ENCODE peak calls at places on chromosomes 13 and 19, in seven cellular contexts. U, A, E, M, T, Y and V are unnamed samples.

GRCh38 chr19:16678498-16678897 is 17.6 kb downstream of the TMEM38A start:
- DNase-seq in U (no peak), A (no peak), E (no peak), M (no peak), T (no peak), Y (no peak), V (no peak)

GRCh38 chr13:98450495-98451167 is 126.3 kb downstream of the STK24 start:
- DNase-seq in U (no peak), A (no peak), E (peak; percentile 90), M (no peak), T (peak; percentile 69), Y (no peak), V (no peak)

GRCh38 chr13:114167445-114167844 is 11.6 kb upstream of the CFAP97D2 start:
- DNase-seq in U (no peak), A (no peak), E (no peak), M (no peak), T (no peak), Y (no peak), V (no peak)

GRCh38 chr13:31385534-31385933 is 185.8 kb downstream of the B3GLCT start:
- DNase-seq in U (no peak), A (no peak), E (no peak), M (no peak), T (no peak), Y (no peak), V (no peak)

GRCh38 chr13:106882222-106882621 is 314.3 kb upstream of the ARGLU1 start:
- DNase-seq in U (no peak), A (no peak), E (no peak), M (no peak), T (no peak), Y (no peak), V (no peak)

GRCh38 chr19:11496391-11497163 is 9.1 kb downstream of the ZNF653 start:
- DNase-seq in U (peak; percentile 46), A (no peak), E (peak; percentile 85), M (peak; percentile 54), T (peak; percentile 71), Y (peak; percentile 81), V (peak; percentile 77)

GRCh38 chr13:71808708-71809107 is 58.3 kb downstream of the DACH1 start:
- DNase-seq in U (no peak), A (no peak), E (no peak), M (no peak), T (no peak), Y (no peak), V (peak; percentile 40)

GRCh38 chr13:46232281-46232680 is 20.6 kb downstream of the LRRC63 start:
- DNase-seq in U (no peak), A (no peak), E (no peak), M (no peak), T (no peak), Y (no peak), V (no peak)

GRCh38 chr13:31409678-31410356 is 210.0 kb downstream of the B3GLCT start:
- DNase-seq in U (no peak), A (no peak), E (no peak), M (no peak), T (no peak), Y (no peak), V (no peak)

GRCh38 chr13:112738606-112739005 is 48.8 kb downstream of the ATP11A start:
- DNase-seq in U (no peak), A (no peak), E (no peak), M (no peak), T (no peak), Y (no peak), V (no peak)

GRCh38 chr13:77833331-77833863 is 85.2 kb downstream of the EDNRB start:
- DNase-seq in U (no peak), A (no peak), E (no peak), M (no peak), T (no peak), Y (no peak), V (no peak)

GRCh38 chr13:88932950-88933349 is 1261.8 kb downstream of the SLITRK5 start:
- DNase-seq in U (no peak), A (no peak), E (no peak), M (no peak), T (no peak), Y (no peak), V (no peak)

GRCh38 chr19:40460185-40460584 is 5.4 kb downstream of the BLVRB start:
- DNase-seq in U (no peak), A (no peak), E (no peak), M (no peak), T (no peak), Y (no peak), V (no peak)

GRCh38 chr13:35697281-35697680 is 220.8 kb upstream of the MAB21L1 start:
- DNase-seq in U (no peak), A (no peak), E (no peak), M (no peak), T (no peak), Y (no peak), V (no peak)

GRCh38 chr13:109105899-109106298 is 476.5 kb downstream of the MYO16 start:
- DNase-seq in U (no peak), A (no peak), E (no peak), M (no peak), T (no peak), Y (no peak), V (no peak)

GRCh38 chr19:17348700-17349099 is 11.3 kb downstream of the GTPBP3 start:
- DNase-seq in U (peak; percentile 62), A (no peak), E (peak; percentile 82), M (no peak), T (no peak), Y (no peak), V (peak; percentile 89)

GRCh38 chr13:44272692-44273091 is 100.9 kb upstream of the SERP2 start:
- DNase-seq in U (no peak), A (no peak), E (no peak), M (no peak), T (no peak), Y (no peak), V (no peak)

GRCh38 chr13:30908416-30908980 is 2.4 kb downstream of the MEDAG start:
- DNase-seq in U (no peak), A (no peak), E (peak; percentile 88), M (no peak), T (no peak), Y (no peak), V (peak; percentile 2)

GRCh38 chr13:100403675-100404074 is 184.9 kb downstream of the GGACT start:
- DNase-seq in U (no peak), A (no peak), E (no peak), M (no peak), T (peak; percentile 11), Y (no peak), V (no peak)

GRCh38 chr19:46441775-46442332 is 13.1 kb upstream of the PNMA8C start:
- DNase-seq in U (no peak), A (no peak), E (no peak), M (no peak), T (no peak), Y (no peak), V (no peak)

GRCh38 chr19:10868872-10869547 is 2.3 kb upstream of the CARM1 start:
- DNase-seq in U (no peak), A (no peak), E (no peak), M (no peak), T (no peak), Y (no peak), V (no peak)

GRCh38 chr13:103255587-103256301 is 189.5 kb upstream of the SLC10A2 start:
- DNase-seq in U (peak; percentile 62), A (no peak), E (no peak), M (no peak), T (no peak), Y (no peak), V (peak; percentile 45)

GRCh38 chr13:19759669-19760068 is 23.1 kb downstream of the PSPC1 start:
- DNase-seq in U (no peak), A (no peak), E (no peak), M (no peak), T (no peak), Y (no peak), V (no peak)

GRCh38 chr19:39679791-39680168 is 24.1 kb downstream of the LGALS16 start:
- DNase-seq in U (no peak), A (no peak), E (no peak), M (peak; percentile 37), T (no peak), Y (no peak), V (no peak)

GRCh38 chr13:45162821-45163220 is 38.0 kb downstream of the KCTD4 start:
- DNase-seq in U (no peak), A (no peak), E (no peak), M (no peak), T (no peak), Y (peak; percentile 76), V (no peak)

GRCh38 chr13:67223742-67224141 is 6.4 kb downstream of the PCDH9 start:
- DNase-seq in U (no peak), A (no peak), E (no peak), M (no peak), T (no peak), Y (no peak), V (no peak)

GRCh38 chr13:22929391-22930126 is 251.2 kb upstream of the SGCG start:
- DNase-seq in U (no peak), A (no peak), E (no peak), M (no peak), T (no peak), Y (no peak), V (no peak)